ENCODE peak calls at places on chromosome 3, in four cellular contexts. One of them, this sample, is unnamed.

GRCh38 chr3:187026321-187026678 is 96.0 kb downstream of the ST6GAL1 start:
- DNase-seq in NCI-H2081: no peak
- DNase-seq in fibroblast of the aortic adventitia: no peak
- DNase-seq in NCI-H774: no peak
- DNase-seq in this sample: no peak

GRCh38 chr3:18868911-18869689 is 279.2 kb upstream of the KCNH8 start:
- DNase-seq in NCI-H774: no peak
- DNase-seq in fibroblast of the aortic adventitia: no peak
- DNase-seq in NCI-H2081: no peak
- DNase-seq in this sample: no peak

GRCh38 chr3:30232142-30232541 is 374.3 kb upstream of the TGFBR2 start:
- DNase-seq in NCI-H2081: no peak
- DNase-seq in fibroblast of the aortic adventitia: peak; percentile 65
- DNase-seq in NCI-H774: no peak
- DNase-seq in this sample: no peak

GRCh38 chr3:14375192-14375591 is 27.2 kb upstream of the SLC6A6 start:
- DNase-seq in fibroblast of the aortic adventitia: no peak
- DNase-seq in NCI-H2081: no peak
- DNase-seq in NCI-H774: no peak
- DNase-seq in this sample: no peak

GRCh38 chr3:124351430-124352142 is 359.7 kb upstream of the ROPN1 start:
- DNase-seq in NCI-H2081: peak; percentile 90
- DNase-seq in NCI-H774: peak; percentile 27
- DNase-seq in fibroblast of the aortic adventitia: peak; percentile 64
- DNase-seq in this sample: peak; percentile 44

GRCh38 chr3:57960174-57960505 is 48.1 kb upstream of the FLNB start:
- DNase-seq in NCI-H2081: no peak
- DNase-seq in NCI-H774: no peak
- DNase-seq in fibroblast of the aortic adventitia: no peak
- DNase-seq in this sample: no peak

GRCh38 chr3:143244516-143245063 is 125.0 kb downstream of the CHST2 start:
- DNase-seq in NCI-H774: no peak
- DNase-seq in NCI-H2081: no peak
- DNase-seq in fibroblast of the aortic adventitia: no peak
- DNase-seq in this sample: no peak

GRCh38 chr3:197266331-197266730 is 32.1 kb downstream of the DLG1 start:
- DNase-seq in NCI-H2081: no peak
- DNase-seq in NCI-H774: no peak
- DNase-seq in fibroblast of the aortic adventitia: no peak
- DNase-seq in this sample: no peak

GRCh38 chr3:148366743-148367410 is 330.8 kb upstream of the AGTR1 start:
- DNase-seq in fibroblast of the aortic adventitia: peak; percentile 38
- DNase-seq in NCI-H2081: peak; percentile 52
- DNase-seq in NCI-H774: no peak
- DNase-seq in this sample: no peak

GRCh38 chr3:58152225-58153015 is 58.4 kb downstream of the DNASE1L3 start:
- DNase-seq in fibroblast of the aortic adventitia: no peak
- DNase-seq in NCI-H774: no peak
- DNase-seq in NCI-H2081: no peak
- DNase-seq in this sample: no peak

GRCh38 chr3:177742273-177742672 is 545.0 kb upstream of the TBL1XR1 start:
- DNase-seq in NCI-H774: no peak
- DNase-seq in NCI-H2081: no peak
- DNase-seq in fibroblast of the aortic adventitia: no peak
- DNase-seq in this sample: no peak

GRCh38 chr3:15339786-15340215 is 7.4 kb upstream of the SH3BP5 start:
- DNase-seq in NCI-H2081: no peak
- DNase-seq in fibroblast of the aortic adventitia: peak; percentile 73
- DNase-seq in NCI-H774: no peak
- DNase-seq in this sample: no peak

GRCh38 chr3:146086211-146086610 is 74.8 kb downstream of the PLOD2 start:
- DNase-seq in fibroblast of the aortic adventitia: no peak
- DNase-seq in NCI-H774: no peak
- DNase-seq in NCI-H2081: no peak
- DNase-seq in this sample: no peak

GRCh38 chr3:40387001-40387894 is at the start of gene ENTPD3:
- DNase-seq in fibroblast of the aortic adventitia: no peak
- DNase-seq in NCI-H774: no peak
- DNase-seq in NCI-H2081: peak; percentile 25
- DNase-seq in this sample: no peak

GRCh38 chr3:196971094-196971698 is 2.6 kb upstream of the PIGZ start:
- DNase-seq in NCI-H774: no peak
- DNase-seq in NCI-H2081: no peak
- DNase-seq in fibroblast of the aortic adventitia: no peak
- DNase-seq in this sample: no peak

GRCh38 chr3:188780188-188781147 is 391.3 kb upstream of the TPRG1 start:
- DNase-seq in NCI-H2081: no peak
- DNase-seq in fibroblast of the aortic adventitia: peak; percentile 57
- DNase-seq in NCI-H774: no peak
- DNase-seq in this sample: no peak

GRCh38 chr3:179958143-179958542 is 78.6 kb downstream of the PEX5L start:
- DNase-seq in NCI-H2081: no peak
- DNase-seq in fibroblast of the aortic adventitia: no peak
- DNase-seq in NCI-H774: no peak
- DNase-seq in this sample: no peak

GRCh38 chr3:196666001-196666867 is 26.7 kb downstream of the NRROS start:
- DNase-seq in fibroblast of the aortic adventitia: peak; percentile 49
- DNase-seq in NCI-H2081: peak; percentile 90
- DNase-seq in NCI-H774: peak; percentile 85
- DNase-seq in this sample: peak; percentile 97

GRCh38 chr3:50189274-50189673 is 2.1 kb upstream of the GNAT1 start:
- DNase-seq in fibroblast of the aortic adventitia: peak; percentile 90
- DNase-seq in NCI-H774: no peak
- DNase-seq in NCI-H2081: peak; percentile 52
- DNase-seq in this sample: peak; percentile 31

GRCh38 chr3:173725507-173725906 is 328.0 kb downstream of the NLGN1 start:
- DNase-seq in fibroblast of the aortic adventitia: no peak
- DNase-seq in NCI-H774: no peak
- DNase-seq in NCI-H2081: no peak
- DNase-seq in this sample: no peak

This sample was measured in NCI-H2107.